ENCODE peak calls at places on chromosomes 3 and 15, in five cellular contexts. Y is OCI-LY7, Q is neural progenitor cell, A is hepatocyte, V is PC-3. I is an unnamed sample.

GRCh38 chr3:10509325-10509724 is 3.9 kb upstream of the ATP2B2 start:
- DNase-seq in Y (no peak), Q (no peak), A (no peak), V (no peak), I (no peak)

GRCh38 chr3:52078781-52079560 is 22.6 kb upstream of the DUSP7 start:
- DNase-seq in Y (no peak), Q (no peak), A (no peak), V (no peak), I (no peak)

GRCh38 chr15:98785408-98785795 is 137.1 kb downstream of the IGF1R start:
- DNase-seq in Y (no peak), Q (no peak), A (no peak), V (no peak), I (no peak)

GRCh38 chr3:197606468-197606867 is 50.7 kb upstream of the BDH1 start:
- DNase-seq in Y (no peak), Q (no peak), A (no peak), V (no peak), I (no peak)

GRCh38 chr3:177460100-177460499 is 262.8 kb upstream of the TBL1XR1 start:
- DNase-seq in Y (no peak), Q (peak), A (no peak), V (no peak), I (peak)

GRCh38 chr3:170258105-170258487 is 35.9 kb downstream of the PRKCI start:
- DNase-seq in Y (no peak), Q (no peak), A (no peak), V (no peak), I (peak)

GRCh38 chr3:169104541-169104940 is 559.0 kb downstream of the MECOM start:
- DNase-seq in Y (no peak), Q (no peak), A (no peak), V (peak), I (no peak)

GRCh38 chr3:179642871-179643270 is 10.0 kb upstream of the USP13 start:
- DNase-seq in Y (no peak), Q (no peak), A (no peak), V (no peak), I (no peak)

GRCh38 chr3:125684199-125684598 is 88.9 kb upstream of the OSBPL11 start:
- DNase-seq in Y (peak), Q (peak), A (peak), V (peak), I (peak)

DNA sequence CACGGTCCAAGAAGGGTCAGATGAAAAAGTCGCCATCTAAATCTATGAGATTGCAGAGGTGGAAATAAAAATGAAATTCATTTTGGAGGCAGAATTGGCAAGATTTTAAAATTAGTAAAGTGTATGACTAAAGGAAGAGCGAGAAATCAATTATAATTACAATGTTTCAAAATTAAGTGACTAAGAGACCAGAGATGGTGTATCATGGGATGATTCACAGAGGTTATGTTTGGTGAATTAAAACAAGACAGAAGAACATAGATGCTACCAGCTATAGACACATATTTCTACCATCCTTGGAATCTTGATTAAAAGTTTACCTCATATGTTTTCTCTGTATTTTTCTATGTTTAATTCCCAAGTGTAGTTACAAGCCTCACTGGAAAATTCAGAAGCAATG is 308.9 kb upstream of the DNAJC19 start:
- DNase-seq in Y (no peak), Q (no peak), A (no peak), V (no peak), I (no peak)
- TF ChIP-seq CTCF in Y (no peak), Q (no peak), A (no peak), V (no peak), I (no peak)

DNA sequence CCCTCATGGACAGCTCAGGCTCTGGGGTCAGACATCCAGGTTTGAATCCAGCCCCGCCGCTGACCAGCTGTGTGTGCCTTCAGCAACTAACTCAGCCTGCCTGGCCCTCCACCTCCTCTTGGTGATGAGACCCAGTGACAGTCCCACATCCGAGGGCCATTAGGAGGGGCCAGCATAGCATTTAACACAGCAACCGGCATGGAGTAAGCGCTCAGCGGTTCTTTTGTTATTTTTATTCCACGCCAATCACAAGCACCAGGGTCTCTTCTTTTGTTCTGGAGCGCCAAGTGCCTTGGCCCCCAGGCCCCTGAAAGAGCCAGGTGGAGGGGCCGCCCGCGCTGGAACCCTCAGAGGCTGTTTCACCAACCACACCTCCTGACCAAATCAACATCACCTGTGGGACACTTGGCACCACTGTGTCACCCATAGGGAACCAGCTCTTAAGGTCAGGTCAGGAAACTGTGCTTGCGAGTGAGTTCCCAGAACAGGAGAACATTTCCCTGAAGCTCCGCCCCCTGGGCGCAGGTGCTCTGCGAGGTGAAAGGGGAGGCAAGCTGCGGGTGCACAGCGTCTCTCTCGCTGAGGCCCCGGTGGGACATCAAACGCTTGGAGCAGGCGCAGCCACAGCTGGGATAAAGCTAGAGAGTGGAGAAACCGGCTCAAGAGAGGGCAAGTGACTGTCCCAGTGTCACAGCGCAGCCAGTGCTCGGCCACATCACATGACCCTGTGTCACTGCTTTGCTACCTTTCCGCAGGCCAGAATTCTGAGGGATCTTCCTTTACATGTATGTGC is 311.3 kb downstream of the UACA start:
- DNase-seq in Y (no peak), Q (peak), A (no peak), V (no peak), I (peak)
- TF ChIP-seq EZH2phosphoT487 in Y (no peak), Q (no peak), A (no peak), V (no peak), I (no peak)

DNA sequence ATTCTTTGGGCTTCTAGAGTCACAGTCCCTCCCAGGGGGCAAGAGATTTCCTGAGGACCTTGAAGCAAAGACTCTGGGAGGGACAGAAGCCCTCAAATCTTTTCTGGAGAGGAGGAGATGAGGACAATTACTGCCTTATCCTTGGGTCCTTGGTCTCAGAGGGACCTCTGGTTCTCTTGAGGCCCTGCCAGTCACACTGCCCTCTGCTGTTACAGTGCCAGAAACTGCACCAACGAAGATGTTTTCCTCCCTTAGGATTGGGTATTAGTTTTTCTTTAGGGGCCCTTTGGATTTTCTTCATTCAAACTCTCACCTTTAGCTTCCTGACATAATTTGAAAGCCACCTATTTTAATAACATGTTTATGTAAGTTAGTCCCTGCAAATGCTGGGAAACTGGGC is 58.2 kb upstream of the SCN5A start:
- DNase-seq in Y (peak), Q (peak), A (peak), V (peak), I (peak)
- TF ChIP-seq CTCF in Y (peak), Q (peak), A (peak), V (peak), I (peak)

GRCh38 chr3:45056608-45057301 is 30.7 kb downstream of the CLEC3B start:
- DNase-seq in Y (no peak), Q (no peak), A (no peak), V (no peak), I (peak)
- TF ChIP-seq EZH2phosphoT487 in Y (no peak), Q (no peak), A (no peak), V (no peak), I (no peak)